ENCODE peak calls at places on chromosomes 1 and 21, in ten cellular contexts. N, M, A, S, B, U, L, J, O and C are unnamed samples.

GRCh38 chr1:3824650-3825049 is 28.4 kb upstream of the LRRC47 start:
- DNase-seq in U (no peak), B (no peak), A (no peak), J (no peak), O (no peak), N (no peak), M (no peak), S (no peak), L (no peak), C (no peak)

GRCh38 chr1:181090653-181091126 is 2.2 kb downstream of the IER5 start:
- DNase-seq in U (no peak), J (no peak), O (no peak), N (no peak), S (peak), A (no peak), M (no peak), L (no peak), B (peak), C (no peak)

GRCh38 chr1:35860680-35861079 is 22.3 kb upstream of the AGO1 start:
- DNase-seq in U (no peak), N (no peak), J (no peak), B (no peak), O (no peak), A (no peak), L (no peak), M (no peak), S (no peak), C (no peak)

GRCh38 chr1:158329807-158330206 is 1.5 kb downstream of the CD1B start:
- DNase-seq in N (no peak), S (no peak), U (no peak), L (no peak), O (peak), A (peak), M (no peak), J (no peak), B (no peak), C (no peak)

GRCh38 chr1:182735343-182735742 is 51.0 kb upstream of the RGS8 start:
- DNase-seq in N (no peak), A (no peak), J (no peak), M (no peak), O (no peak), L (no peak), S (no peak), B (no peak), U (no peak), C (no peak)

GRCh38 chr1:186518395-186518794 is 57.5 kb upstream of the PDC start:
- DNase-seq in B (no peak), A (peak), S (no peak), J (no peak), O (no peak), L (no peak), M (no peak), U (no peak), N (no peak), C (no peak)

GRCh38 chr1:230143534-230143933 is 76.5 kb downstream of the GALNT2 start:
- DNase-seq in S (no peak), B (no peak), L (no peak), M (no peak), O (no peak), J (no peak), A (no peak), N (no peak), U (no peak), C (no peak)

GRCh38 chr21:35294231-35294898 is 245.3 kb upstream of the RUNX1 start:
- DNase-seq in M (no peak), U (no peak), N (peak), J (no peak), S (peak), A (peak), L (no peak), B (no peak), O (peak), C (peak)

GRCh38 chr1:44802306-44803061 is 2.3 kb downstream of the PLK3 start:
- DNase-seq in S (no peak), U (no peak), J (no peak), A (no peak), B (no peak), O (peak), N (no peak), L (no peak), M (no peak), C (no peak)

GRCh38 chr1:19042675-19043578 is 86.5 kb upstream of the IFFO2 start:
- DNase-seq in L (no peak), N (no peak), O (no peak), M (peak), U (no peak), B (no peak), J (no peak), S (no peak), A (no peak), C (no peak)